ENCODE peak calls at places on chromosome 11, in nine cellular contexts. S is fibroblast of the conjunctiva; O is colonic mucosa; F is naive thymus-derived CD4-positive, alpha-beta T cell; B is iris pigment epithelial cell; X is A549; G is foreskin fibroblast; K is activated T-helper 2 cell treated with anti-CD3 and anti-CD28 coated beads, Interferon-gamma antibody, Interleukin-2, Interleukin-4, amounts not matched to agents 10 μg/mL and 5 μg/mL and 100 μg/mL, durations not matched to agents 14 hours and 24 hours and 36 hours; H is psoas muscle. Y is an unnamed sample.

GRCh38 chr11:67544591-67545242 is 21.5 kb upstream of the CABP2 start:
- DNase-seq in S (no peak), O (peak), F (no peak), B (no peak), X (no peak), G (no peak), K (no peak), H (no peak), Y (no peak)

GRCh38 chr11:83521647-83522596 is 235.8 kb upstream of the CCDC90B start:
- DNase-seq in S (peak), O (no peak), F (no peak), B (peak), X (no peak), G (peak), K (no peak), H (no peak), Y (no peak)

GRCh38 chr11:64275841-64276240 is 8.6 kb downstream of the BAD start:
- DNase-seq in S (no peak), O (no peak), F (no peak), B (no peak), X (no peak), G (no peak), K (no peak), H (no peak), Y (no peak)

GRCh38 chr11:122748968-122749687 is 89.2 kb upstream of the CRTAM start:
- DNase-seq in S (peak), O (no peak), F (peak), B (peak), X (no peak), G (peak), K (peak), H (no peak), Y (no peak)

GRCh38 chr11:2759228-2760195 is 59.7 kb upstream of the KCNQ1OT1 start:
- DNase-seq in S (no peak), O (peak), F (no peak), B (no peak), X (no peak), G (no peak), K (no peak), H (peak), Y (no peak)

GRCh38 chr11:122271747-122272146 is 155.7 kb upstream of the BLID start:
- DNase-seq in S (no peak), O (no peak), F (no peak), B (no peak), X (no peak), G (no peak), K (no peak), H (no peak), Y (no peak)

GRCh38 chr11:65425105-65425970 is 2.7 kb downstream of the NEAT1 start:
- DNase-seq in S (no peak), O (peak), F (peak), B (peak), X (no peak), G (no peak), K (peak), H (no peak), Y (peak)

GRCh38 chr11:3158821-3159220 is 6.3 kb downstream of the OSBPL5 start:
- DNase-seq in S (no peak), O (no peak), F (no peak), B (no peak), X (no peak), G (no peak), K (no peak), H (peak), Y (no peak)

GRCh38 chr11:34331329-34331728 is 26.5 kb downstream of the ABTB2 start:
- DNase-seq in S (peak), O (peak), F (no peak), B (peak), X (peak), G (peak), K (no peak), H (no peak), Y (no peak)

GRCh38 chr11:74992852-74993251 is 4.1 kb downstream of the NEU3 start:
- DNase-seq in S (no peak), O (no peak), F (no peak), B (no peak), X (no peak), G (no peak), K (no peak), H (no peak), Y (no peak)

GRCh38 chr11:2566223-2567025 is 121.6 kb downstream of the KCNQ1 start:
- DNase-seq in S (no peak), O (peak), F (no peak), B (no peak), X (no peak), G (no peak), K (no peak), H (peak), Y (no peak)

GRCh38 chr11:131041331-131042040 is 125.2 kb upstream of the SNX19 start:
- DNase-seq in S (no peak), O (no peak), F (no peak), B (no peak), X (no peak), G (peak), K (no peak), H (no peak), Y (no peak)

GRCh38 chr11:26229270-26229669 is 102.7 kb upstream of the ANO3 start:
- DNase-seq in S (peak), O (no peak), F (no peak), B (peak), X (no peak), G (peak), K (no peak), H (no peak), Y (no peak)

GRCh38 chr11:122755409-122755808 is 82.9 kb upstream of the CRTAM start:
- DNase-seq in S (no peak), O (no peak), F (no peak), B (no peak), X (no peak), G (no peak), K (no peak), H (no peak), Y (no peak)

GRCh38 chr11:87212891-87213290 is 175.2 kb downstream of the TMEM135 start:
- DNase-seq in S (no peak), O (no peak), F (no peak), B (peak), X (no peak), G (no peak), K (no peak), H (no peak), Y (no peak)

GRCh38 chr11:103970850-103971249 is 65.6 kb upstream of the DDI1 start:
- DNase-seq in S (no peak), O (no peak), F (no peak), B (no peak), X (no peak), G (no peak), K (no peak), H (no peak), Y (no peak)

Y was measured in T follicular helper cell.